ENCODE peak calls at places on chromosome 19, in four cellular contexts. J, E, T and O are unnamed samples.

GRCh38 chr19:4507804-4508203 is 10.5 kb downstream of the PLIN4 start:
- DNase-seq in T (no peak), E (no peak), J (no peak), O (no peak)

GRCh38 chr19:29294343-29294811 is 81.4 kb upstream of the UQCRFS1 start:
- DNase-seq in J (no peak), E (no peak), T (no peak), O (no peak)

GRCh38 chr19:6409346-6409745 is 15.3 kb downstream of the KHSRP start:
- DNase-seq in T (no peak), E (no peak), J (no peak), O (no peak)

GRCh38 chr19:51799311-51799997 is 4.5 kb downstream of the FPR3 start:
- DNase-seq in T (peak), E (peak), J (no peak), O (no peak)

GRCh38 chr19:51508059-51508733 is 6.6 kb upstream of the SIGLEC12 start:
- DNase-seq in J (no peak), E (no peak), T (peak), O (no peak)

GRCh38 chr19:48970923-48971395 is 5.8 kb downstream of the FTL start:
- DNase-seq in J (peak), E (peak), T (peak), O (peak)

GRCh38 chr19:48853483-48853882 is 14.9 kb downstream of the PLEKHA4 start:
- DNase-seq in E (no peak), T (no peak), J (no peak), O (no peak)

GRCh38 chr19:23526302-23526701 is 131.0 kb upstream of the ZNF91 start:
- DNase-seq in J (no peak), E (no peak), T (no peak), O (no peak)

GRCh38 chr19:31572671-31573298 is 223.5 kb upstream of the TSHZ3 start:
- DNase-seq in E (no peak), T (no peak), J (no peak), O (no peak)

GRCh38 chr19:49591731-49592485 is 926 bp downstream of the PRR12 start:
- DNase-seq in E (no peak), T (peak), J (peak), O (peak)

GRCh38 chr19:12946092-12946845 is 607 bp downstream of the RAD23A start:
- DNase-seq in T (peak), J (peak), E (peak), O (peak)

GRCh38 chr19:10995926-10996600 is 35.2 kb downstream of the SMARCA4 start:
- DNase-seq in T (no peak), E (no peak), J (no peak), O (no peak)

GRCh38 chr19:35410487-35410886 is 37.6 kb upstream of the FFAR2 start:
- DNase-seq in T (no peak), J (no peak), E (no peak), O (no peak)

GRCh38 chr19:15015946-15016542 is 33.2 kb upstream of the CASP14 start:
- DNase-seq in T (peak), J (peak), E (peak), O (peak)

GRCh38 chr19:48810151-48810550 is 678 bp downstream of the BCAT2 start:
- DNase-seq in J (no peak), E (no peak), T (no peak), O (no peak)

GRCh38 chr19:47280183-47280797 is 5.6 kb downstream of the INAFM1 start:
- DNase-seq in T (peak), E (peak), J (peak), O (peak)

GRCh38 chr19:29620931-29621351 is 14.9 kb downstream of the POP4 start:
- DNase-seq in E (no peak), T (no peak), J (no peak), O (no peak)

GRCh38 chr19:13797058-13797440 is 1.8 kb downstream of the ZSWIM4 start:
- DNase-seq in E (no peak), J (no peak), T (no peak), O (no peak)

GRCh38 chr19:14333101-14333871 is 48.0 kb upstream of the ADGRE5 start:
- DNase-seq in J (peak), E (no peak), T (no peak), O (peak)

GRCh38 chr19:53068834-53069233 is 24.3 kb downstream of the ERVV-2 start:
- DNase-seq in J (no peak), T (no peak), E (no peak), O (no peak)
- TF ChIP-seq ELF4 in J (no peak), T (no peak), E (no peak), O (no peak)

GRCh38 chr19:1027953-1028902 is 1.8 kb downstream of the CNN2 start:
- DNase-seq in E (peak), J (peak), T (peak), O (no peak)
- TF ChIP-seq ELF4 in E (no peak), J (no peak), T (peak), O (no peak)

GRCh38 chr19:55705972-55706371 is 30.9 kb downstream of the EPN1 start:
- DNase-seq in E (no peak), J (no peak), T (no peak), O (no peak)

GRCh38 chr19:55704494-55705245 is 29.6 kb downstream of the EPN1 start:
- DNase-seq in J (no peak), T (peak), E (no peak), O (no peak)

GRCh38 chr19:55700813-55701212 is 25.8 kb downstream of the EPN1 start:
- DNase-seq in T (no peak), E (no peak), J (no peak), O (no peak)

GRCh38 chr19:55702131-55702627 is 27.2 kb downstream of the EPN1 start:
- DNase-seq in J (no peak), T (peak), E (no peak), O (no peak)

DNA sequence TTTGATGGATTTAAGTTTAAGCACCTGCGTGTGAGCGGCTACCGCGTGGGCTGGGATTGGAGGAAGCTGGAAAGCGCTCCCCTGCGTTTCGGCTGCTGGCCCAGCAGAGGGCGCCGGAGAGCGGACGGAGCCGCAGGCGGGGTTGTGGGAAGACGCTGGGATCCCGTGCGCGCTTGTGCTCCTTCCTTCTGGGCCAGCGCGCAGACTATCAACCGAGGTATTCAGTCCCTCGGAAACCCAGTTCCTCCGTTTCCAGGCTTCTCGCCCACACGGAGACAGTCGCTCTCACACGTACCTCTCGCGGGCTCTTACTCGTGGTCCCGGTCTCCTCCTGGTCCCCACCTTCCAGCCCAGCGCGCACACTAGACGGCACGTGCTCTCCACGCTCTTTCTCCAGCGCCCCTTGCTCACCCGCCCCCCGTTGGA is 28.8 kb downstream of the EPN1 start:
- DNase-seq in J (peak), E (no peak), T (peak), O (peak)
- TF ChIP-seq ELF4 in J (no peak), E (no peak), T (no peak), O (no peak)

DNA sequence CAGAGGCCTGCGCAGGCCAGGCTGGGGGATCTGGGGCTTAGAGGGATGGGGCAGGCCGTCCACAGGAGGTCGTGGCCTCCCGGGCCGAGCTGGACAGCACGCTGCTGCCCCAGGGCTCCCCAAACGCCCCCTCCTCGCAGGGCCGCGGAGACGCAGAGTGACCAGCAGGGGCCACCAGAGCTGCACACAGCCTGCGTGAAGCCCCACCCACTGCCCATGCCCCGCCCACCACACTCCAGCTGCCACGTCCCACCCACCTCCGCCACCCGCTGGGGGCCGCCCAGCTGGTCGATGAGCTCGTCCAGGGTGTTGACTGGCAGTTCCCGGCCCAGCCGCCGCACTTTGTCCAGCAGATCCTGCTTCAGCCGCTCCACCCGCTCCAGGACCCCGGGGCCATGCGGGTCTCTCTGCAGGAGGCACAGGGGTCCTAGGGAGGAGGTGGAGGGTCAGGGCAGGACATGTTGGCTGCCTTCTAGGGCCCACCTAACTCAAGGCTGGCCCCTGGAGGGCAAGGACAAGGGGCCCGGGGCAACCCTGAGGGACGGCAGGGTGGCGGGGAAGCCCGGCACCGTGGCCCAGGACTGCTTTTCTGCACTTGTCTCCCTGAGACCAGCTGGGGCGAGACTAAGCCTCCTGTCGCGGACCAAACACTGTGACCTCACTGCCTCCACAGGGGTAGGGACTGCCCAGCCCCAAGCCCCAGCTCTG is 9.6 kb downstream of the GPX4 start:
- DNase-seq in E (peak), J (peak), T (peak), O (peak)
- TF ChIP-seq ELF4 in E (no peak), J (no peak), T (no peak), O (no peak)

DNA sequence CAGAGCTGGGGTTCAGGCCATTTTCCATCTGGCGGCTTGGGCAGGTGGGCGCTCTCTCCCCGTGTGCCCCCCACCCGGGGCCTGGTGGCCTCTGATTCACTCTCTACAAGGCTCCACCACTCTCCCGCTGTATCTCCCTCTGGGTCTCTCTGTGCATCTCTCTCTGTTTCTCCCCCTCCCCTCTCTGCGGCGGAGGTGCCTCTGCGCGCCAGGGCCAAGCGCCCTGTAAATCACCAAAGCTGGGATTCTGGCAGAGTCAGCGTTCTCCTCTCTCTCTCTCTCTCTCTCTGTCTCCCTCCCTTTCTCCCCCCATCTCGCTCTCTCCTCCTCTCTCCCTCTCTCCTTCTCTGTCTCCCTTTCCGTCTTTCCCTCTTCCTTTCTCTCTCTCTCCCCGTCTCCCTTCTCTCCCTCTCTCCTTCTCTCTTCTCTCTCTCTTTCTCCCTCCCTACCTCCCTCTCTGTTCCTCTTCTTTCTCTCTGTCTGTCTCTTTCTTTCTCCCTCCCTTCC is 3.9 kb downstream of the NFIC start:
- DNase-seq in E (no peak), J (no peak), T (no peak), O (no peak)
- TF ChIP-seq ELF4 in E (no peak), J (no peak), T (peak), O (no peak)

GRCh38 chr19:55529636-55530230 is 7.2 kb downstream of the SBK2 start:
- DNase-seq in E (no peak), T (no peak), J (no peak), O (no peak)

GRCh38 chr19:55527197-55528029 is 9.5 kb downstream of the SBK2 start:
- DNase-seq in J (no peak), T (no peak), E (no peak), O (no peak)

GRCh38 chr19:55526216-55527196 is 10.4 kb downstream of the SBK2 start:
- DNase-seq in E (peak), T (no peak), J (no peak), O (no peak)

GRCh38 chr19:55525289-55526101 is 11.4 kb downstream of the SBK2 start:
- DNase-seq in J (no peak), T (no peak), E (no peak), O (no peak)

GRCh38 chr19:55528030-55528801 is 8.7 kb downstream of the SBK2 start:
- DNase-seq in T (no peak), E (peak), J (no peak), O (no peak)
- TF ChIP-seq ELF4 in T (no peak), E (no peak), J (no peak), O (no peak)

GRCh38 chr19:38544569-38545315 is 73.0 kb downstream of the MAP4K1 start:
- DNase-seq in T (peak), J (no peak), E (no peak), O (no peak)
- TF ChIP-seq ELF4 in T (no peak), J (no peak), E (no peak), O (no peak)

DNA sequence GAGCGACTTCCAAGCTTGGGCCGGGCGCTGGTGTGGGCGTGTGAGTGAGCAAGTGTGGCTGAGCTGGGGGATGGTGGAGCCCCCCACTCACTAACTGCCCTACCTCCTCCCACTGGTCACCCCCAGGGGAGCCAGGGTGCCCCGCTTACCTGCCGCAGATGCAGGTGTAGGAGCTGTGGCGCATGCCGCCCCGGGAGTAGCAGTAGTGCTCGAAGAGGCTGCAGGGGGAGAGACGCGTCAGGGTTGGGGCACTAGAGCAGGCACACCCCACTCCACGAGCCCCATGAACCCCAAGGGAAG is 39.9 kb downstream of the CEBPG start:
- DNase-seq in E (no peak), J (no peak), T (no peak), O (no peak)
- TF ChIP-seq ELF4 in E (no peak), J (no peak), T (no peak), O (no peak)